ENCODE peak calls at places on chromosome 13, in four cellular contexts. One of them, this sample, is unnamed.

GRCh38 chr13:112587359-112587766 is 590 bp downstream of the TUBGCP3 start:
- DNase-seq in CD4-positive, alpha-beta T cell: peak; percentile 13
- DNase-seq in pancreas: peak; percentile 86
- DNase-seq in GM23338: peak; percentile 76
- DNase-seq in this sample: peak; percentile 73

GRCh38 chr13:89514534-89515312 is 1832.8 kb upstream of the MIR17HG start:
- DNase-seq in CD4-positive, alpha-beta T cell: no peak
- DNase-seq in pancreas: peak; percentile 17
- DNase-seq in GM23338: peak; percentile 76
- DNase-seq in this sample: peak; percentile 20

GRCh38 chr13:44879452-44880058 is 109.7 kb downstream of the NUFIP1 start:
- DNase-seq in CD4-positive, alpha-beta T cell: no peak
- DNase-seq in pancreas: peak; percentile 56
- DNase-seq in GM23338: peak; percentile 51
- DNase-seq in this sample: no peak

GRCh38 chr13:113887700-113888201 is 23.9 kb upstream of the GAS6 start:
- DNase-seq in CD4-positive, alpha-beta T cell: no peak
- DNase-seq in pancreas: no peak
- DNase-seq in GM23338: no peak
- DNase-seq in this sample: no peak

GRCh38 chr13:41496420-41497234 is 39.3 kb downstream of the RGCC start:
- DNase-seq in CD4-positive, alpha-beta T cell: no peak
- DNase-seq in pancreas: no peak
- DNase-seq in GM23338: no peak
- DNase-seq in this sample: no peak

GRCh38 chr13:107734891-107735620 is 480.3 kb downstream of the LIG4 start:
- DNase-seq in CD4-positive, alpha-beta T cell: no peak
- DNase-seq in pancreas: no peak
- DNase-seq in GM23338: no peak
- DNase-seq in this sample: no peak

GRCh38 chr13:94371855-94372254 is 107.6 kb downstream of the DCT start:
- DNase-seq in CD4-positive, alpha-beta T cell: no peak
- DNase-seq in pancreas: no peak
- DNase-seq in GM23338: no peak
- DNase-seq in this sample: no peak

GRCh38 chr13:40779796-40780285 is 8.9 kb upstream of the MRPS31 start:
- DNase-seq in CD4-positive, alpha-beta T cell: no peak
- DNase-seq in pancreas: no peak
- DNase-seq in GM23338: no peak
- DNase-seq in this sample: no peak

GRCh38 chr13:60369242-60369641 is 27.8 kb upstream of the TDRD3 start:
- DNase-seq in CD4-positive, alpha-beta T cell: no peak
- DNase-seq in pancreas: no peak
- DNase-seq in GM23338: peak; percentile 24
- DNase-seq in this sample: no peak

GRCh38 chr13:77874406-77874805 is 44.2 kb downstream of the EDNRB start:
- DNase-seq in CD4-positive, alpha-beta T cell: no peak
- DNase-seq in pancreas: no peak
- DNase-seq in GM23338: no peak
- DNase-seq in this sample: no peak

GRCh38 chr13:109949395-109949794 is 163.0 kb upstream of the IRS2 start:
- DNase-seq in CD4-positive, alpha-beta T cell: no peak
- DNase-seq in pancreas: no peak
- DNase-seq in GM23338: no peak
- DNase-seq in this sample: no peak

GRCh38 chr13:114008964-114009589 is 35.2 kb upstream of the C13orf46 start:
- DNase-seq in CD4-positive, alpha-beta T cell: no peak
- DNase-seq in pancreas: no peak
- DNase-seq in GM23338: no peak
- DNase-seq in this sample: peak; percentile 4

GRCh38 chr13:28755546-28755870 is 36.7 kb upstream of the SLC46A3 start:
- DNase-seq in CD4-positive, alpha-beta T cell: no peak
- DNase-seq in pancreas: no peak
- DNase-seq in GM23338: no peak
- DNase-seq in this sample: no peak

GRCh38 chr13:99811067-99811715 is 160.4 kb downstream of the ZIC5 start:
- DNase-seq in CD4-positive, alpha-beta T cell: no peak
- DNase-seq in pancreas: peak; percentile 19
- DNase-seq in GM23338: no peak
- DNase-seq in this sample: no peak

GRCh38 chr13:46592410-46592809 is 39.4 kb downstream of the LRCH1 start:
- DNase-seq in CD4-positive, alpha-beta T cell: no peak
- DNase-seq in pancreas: no peak
- DNase-seq in GM23338: no peak
- DNase-seq in this sample: no peak

GRCh38 chr13:91868351-91868750 is 469.9 kb downstream of the GPC5 start:
- DNase-seq in CD4-positive, alpha-beta T cell: no peak
- DNase-seq in pancreas: no peak
- DNase-seq in GM23338: no peak
- DNase-seq in this sample: no peak

This sample was measured in WTC11.